ENCODE peak calls at places on chromosomes 12 and 14, in seven cellular contexts. H is NB4, K is A549, A is GM13977, F is cardiac fibroblast, V is cardiac muscle cell, X is colonic mucosa. M is an unnamed sample.

GRCh38 chr12:18165422-18165871 is 75.5 kb upstream of the RERGL start:
- DNase-seq in H (peak; percentile 7), K (no peak), A (peak; percentile 28), F (peak; percentile 59), V (no peak), X (no peak), M (peak; percentile 18)

GRCh38 chr14:50000215-50001145 is 107.6 kb downstream of the ARF6 start:
- DNase-seq in H (peak; percentile 85), K (peak; percentile 50), A (peak; percentile 62), F (peak; percentile 84), V (peak; percentile 88), X (peak; percentile 63), M (peak; percentile 55)

GRCh38 chr14:37924622-37925021 is 283.1 kb upstream of the SSTR1 start:
- DNase-seq in H (no peak), K (no peak), A (no peak), F (no peak), V (no peak), X (no peak), M (no peak)

GRCh38 chr14:25537846-25538455 is 488.0 kb upstream of the STXBP6 start:
- DNase-seq in H (peak; percentile 52), K (peak; percentile 38), A (no peak), F (no peak), V (peak; percentile 57), X (peak; percentile 52), M (no peak)

GRCh38 chr12:19946549-19946948 is 421.8 kb upstream of the PDE3A start:
- DNase-seq in H (no peak), K (peak; percentile 82), A (no peak), F (peak; percentile 93), V (no peak), X (no peak), M (no peak)

GRCh38 chr14:60981626-60982455 is 796 bp downstream of the SLC38A6 start:
- DNase-seq in H (peak; percentile 25), K (peak; percentile 62), A (peak; percentile 12), F (peak; percentile 90), V (peak; percentile 22), X (no peak), M (no peak)

GRCh38 chr12:6567112-6567680 is 895 bp downstream of the NOP2 start:
- DNase-seq in H (peak; percentile 52), K (no peak), A (no peak), F (no peak), V (no peak), X (no peak), M (no peak)

GRCh38 chr12:127926004-127926403 is 341.0 kb upstream of the TMEM132C start:
- DNase-seq in H (no peak), K (peak; percentile 6), A (no peak), F (no peak), V (peak; percentile 81), X (no peak), M (no peak)

GRCh38 chr12:113129664-113130456 is 5.7 kb downstream of the RASAL1 start:
- DNase-seq in H (no peak), K (no peak), A (no peak), F (no peak), V (no peak), X (no peak), M (no peak)

GRCh38 chr12:50725011-50725899 is 38.6 kb upstream of the ATF1 start:
- DNase-seq in H (no peak), K (no peak), A (no peak), F (peak; percentile 48), V (no peak), X (no peak), M (no peak)

GRCh38 chr12:9707356-9707755 is 25.5 kb downstream of the CLECL1 start:
- DNase-seq in H (peak; percentile 26), K (no peak), A (no peak), F (no peak), V (no peak), X (no peak), M (no peak)

GRCh38 chr14:96501383-96501745 is 818 bp upstream of the PAPOLA start:
- DNase-seq in H (no peak), K (no peak), A (no peak), F (no peak), V (no peak), X (peak; percentile 30), M (no peak)

GRCh38 chr14:75549169-75549568 is 26.9 kb downstream of the BATF start:
- DNase-seq in H (no peak), K (no peak), A (peak; percentile 64), F (no peak), V (no peak), X (no peak), M (peak; percentile 62)

GRCh38 chr12:81263072-81263471 is 185.2 kb downstream of the ACSS3 start:
- DNase-seq in H (no peak), K (no peak), A (no peak), F (no peak), V (no peak), X (no peak), M (no peak)

GRCh38 chr14:69086537-69086936 is 66.4 kb downstream of the DCAF5 start:
- DNase-seq in H (no peak), K (no peak), A (no peak), F (no peak), V (no peak), X (no peak), M (no peak)

GRCh38 chr14:101843665-101844064 is 82.2 kb downstream of the PPP2R5C start:
- DNase-seq in H (peak; percentile 56), K (peak; percentile 24), A (peak; percentile 55), F (no peak), V (no peak), X (no peak), M (peak; percentile 65)

GRCh38 chr12:106239241-106239950 is 8.4 kb downstream of the CKAP4 start:
- DNase-seq in H (no peak), K (no peak), A (no peak), F (no peak), V (no peak), X (peak; percentile 12), M (no peak)

GRCh38 chr12:81128930-81129554 is 51.2 kb downstream of the ACSS3 start:
- DNase-seq in H (peak; percentile 58), K (peak; percentile 61), A (peak; percentile 26), F (peak; percentile 64), V (peak; percentile 65), X (peak; percentile 23), M (peak; percentile 37)

GRCh38 chr12:62435337-62436163 is 31.1 kb upstream of the MON2 start:
- DNase-seq in H (peak; percentile 67), K (peak; percentile 80), A (peak; percentile 54), F (peak; percentile 80), V (peak; percentile 74), X (peak; percentile 50), M (peak; percentile 65)

GRCh38 chr12:68514807-68515411 is 95.8 kb upstream of the RAP1B start:
- DNase-seq in H (no peak), K (no peak), A (no peak), F (no peak), V (no peak), X (no peak), M (no peak)

GRCh38 chr14:82075566-82075965 is 541.9 kb upstream of the SEL1L start:
- DNase-seq in H (peak; percentile 44), K (no peak), A (peak; percentile 4), F (no peak), V (peak; percentile 89), X (no peak), M (peak; percentile 11)

GRCh38 chr14:79082883-79083282 is 912.7 kb downstream of the NRXN3 start:
- DNase-seq in H (no peak), K (no peak), A (no peak), F (no peak), V (no peak), X (no peak), M (no peak)

GRCh38 chr12:16019131-16019530 is 108.0 kb downstream of the DERA start:
- DNase-seq in H (no peak), K (no peak), A (no peak), F (no peak), V (no peak), X (no peak), M (no peak)

GRCh38 chr12:45518516-45519235 is 210.8 kb upstream of the ARID2 start:
- DNase-seq in H (peak; percentile 56), K (no peak), A (no peak), F (no peak), V (no peak), X (no peak), M (peak; percentile 23)

DNA sequence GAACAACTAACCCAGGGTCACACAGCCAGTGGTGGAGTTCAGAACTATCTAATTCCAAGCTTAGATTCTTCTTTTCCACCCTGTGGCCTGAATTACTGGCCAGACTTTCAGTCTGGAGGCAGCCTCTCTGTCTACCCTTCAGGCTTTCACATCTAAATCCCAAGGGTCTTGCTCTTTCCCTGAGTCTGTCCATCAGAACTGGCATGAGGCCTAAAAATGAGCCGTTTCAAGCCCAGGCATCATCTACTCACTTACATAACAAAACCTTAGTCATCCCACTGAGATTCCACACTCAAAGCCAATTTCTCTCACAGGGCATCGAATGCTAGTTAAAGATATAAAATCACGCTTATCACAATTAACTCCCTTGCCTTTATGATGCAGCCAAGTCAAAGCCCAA is 1.3 kb upstream of the PTGDR start:
- DNase-seq in H (no peak), K (no peak), A (no peak), F (peak; percentile 92), V (no peak), X (no peak), M (no peak)
- TF ChIP-seq CTCF in H (no peak), K (no peak), A (no peak), F (no peak), V (no peak), X (no peak), M (no peak)

GRCh38 chr14:98099527-98099926 is 1172.5 kb downstream of the BCL11B start:
- DNase-seq in H (no peak), K (no peak), A (no peak), F (no peak), V (no peak), X (no peak), M (no peak)
- TF ChIP-seq CTCF in H (no peak), K (no peak), A (no peak), F (no peak), V (no peak), X (no peak), M (no peak)

GRCh38 chr14:76664790-76665189 is 96.5 kb upstream of the VASH1 start:
- DNase-seq in H (no peak), K (no peak), A (no peak), F (no peak), V (no peak), X (no peak), M (no peak)
- TF ChIP-seq CTCF in H (no peak), K (no peak), A (no peak), F (no peak), V (no peak), X (no peak), M (no peak)

GRCh38 chr12:57522019-57522886 is at the start of gene MBD6:
- DNase-seq in H (peak; percentile 92), K (peak; percentile 95), A (peak; percentile 99), F (peak; percentile 95), V (peak; percentile 95), X (peak; percentile 92), M (peak; percentile 98)
- TF ChIP-seq CTCF in H (no peak), K (peak; percentile 6), A (no peak), F (no peak), V (no peak), X (no peak), M (no peak)

GRCh38 chr14:46651526-46652144 is at the start of gene RPL10L:
- DNase-seq in H (peak; percentile 6), K (peak; percentile 23), A (no peak), F (no peak), V (no peak), X (no peak), M (no peak)
- TF ChIP-seq CTCF in H (peak; percentile 50), K (no peak), A (no peak), F (peak; percentile 10), V (no peak), X (no peak), M (no peak)